ENCODE peak calls at places on chromosome 3, in ten cellular contexts. J, I, W, U, E, F, S, Z, R and A are unnamed samples. For H3K9me3 and H3K36me3, the result is how much of the 10 kb centered on the place peaks cover.

GRCh38 chr3:52022323-52023100 is 26.8 kb upstream of the RPL29 start:
- DNase-seq in J (no peak), I (no peak), W (no peak), U (no peak), E (no peak), F (no peak), S (no peak), Z (no peak), R (peak), A (no peak)

GRCh38 chr3:129504471-129505100 is 23.9 kb upstream of the RHO start:
- DNase-seq in J (no peak), I (no peak), W (no peak), U (no peak), E (no peak), F (no peak), S (no peak), Z (no peak), R (no peak), A (no peak)

GRCh38 chr3:68943753-68944500 is 11.6 kb upstream of the TAFA4 start:
- DNase-seq in J (no peak), I (no peak), W (no peak), U (no peak), E (no peak), F (no peak), S (no peak), Z (no peak), R (no peak), A (peak)

GRCh38 chr3:100360757-100361496 is 26.4 kb downstream of the NIT2 start:
- DNase-seq in J (no peak), I (no peak), W (no peak), U (no peak), E (no peak), F (peak), S (no peak), Z (no peak), R (no peak), A (no peak)

GRCh38 chr3:175346573-175347356 is 487.6 kb downstream of the NAALADL2 start:
- DNase-seq in J (no peak), I (peak), W (no peak), U (no peak), E (peak), F (no peak), S (no peak), Z (peak), R (peak), A (no peak)

GRCh38 chr3:12308517-12308916 is 19.6 kb downstream of the PPARG start:
- DNase-seq in J (no peak), I (peak), W (no peak), U (no peak), E (peak), F (no peak), S (no peak), Z (peak), R (no peak), A (no peak)

GRCh38 chr3:189404036-189404435 is 227.2 kb upstream of the TP63 start:
- DNase-seq in J (no peak), I (no peak), W (no peak), U (no peak), E (no peak), F (no peak), S (no peak), Z (no peak), R (no peak), A (no peak)

GRCh38 chr3:46662771-46663551 is 30.5 kb downstream of the ALS2CL start:
- DNase-seq in J (no peak), I (peak), W (no peak), U (no peak), E (peak), F (no peak), S (no peak), Z (no peak), R (peak), A (no peak)

GRCh38 chr3:42055291-42055690 is 35.9 kb upstream of the TRAK1 start:
- DNase-seq in J (no peak), I (no peak), W (no peak), U (no peak), E (peak), F (no peak), S (no peak), Z (no peak), R (no peak), A (no peak)

GRCh38 chr3:14845180-14845579 is 26.4 kb downstream of the FGD5 start:
- DNase-seq in J (no peak), I (no peak), W (no peak), U (no peak), E (no peak), F (no peak), S (no peak), Z (no peak), R (no peak), A (no peak)

GRCh38 chr3:129608936-129609590 is 2.6 kb upstream of the PLXND1 start:
- DNase-seq in J (no peak), I (no peak), W (no peak), U (no peak), E (no peak), F (no peak), S (no peak), Z (no peak), R (no peak), A (no peak)

GRCh38 chr3:171317133-171317532 is 143.1 kb downstream of the TNIK start:
- DNase-seq in J (no peak), I (peak), W (no peak), U (no peak), E (peak), F (no peak), S (no peak), Z (no peak), R (no peak), A (no peak)

GRCh38 chr3:42336103-42336502 is 70.1 kb upstream of the CCK start:
- DNase-seq in J (no peak), I (no peak), W (no peak), U (no peak), E (no peak), F (no peak), S (no peak), Z (no peak), R (no peak), A (no peak)

GRCh38 chr3:29827756-29828155 is 546.9 kb downstream of the RBMS3 start:
- DNase-seq in J (no peak), I (no peak), W (no peak), U (no peak), E (peak), F (no peak), S (no peak), Z (no peak), R (no peak), A (no peak)

GRCh38 chr3:120369000-120369399 is 19.8 kb upstream of the LRRC58 start:
- DNase-seq in J (no peak), I (no peak), W (no peak), U (no peak), E (no peak), F (no peak), S (no peak), Z (no peak), R (no peak), A (no peak)

GRCh38 chr3:30188713-30189112 is 417.7 kb upstream of the TGFBR2 start:
- DNase-seq in J (no peak), I (peak), W (no peak), U (no peak), E (no peak), F (no peak), S (no peak), Z (no peak), R (peak), A (peak)

GRCh38 chr3:155078959-155079794 is 942 bp upstream of the MME start:
- DNase-seq in J (peak), I (no peak), W (no peak), U (peak), E (peak), F (peak), S (no peak), Z (no peak), R (no peak), A (peak)

GRCh38 chr3:155391583-155391982 is 98.1 kb upstream of the STRIT1 start:
- DNase-seq in J (no peak), I (peak), W (no peak), U (peak), E (peak), F (peak), S (no peak), Z (peak), R (peak), A (peak)

DNA sequence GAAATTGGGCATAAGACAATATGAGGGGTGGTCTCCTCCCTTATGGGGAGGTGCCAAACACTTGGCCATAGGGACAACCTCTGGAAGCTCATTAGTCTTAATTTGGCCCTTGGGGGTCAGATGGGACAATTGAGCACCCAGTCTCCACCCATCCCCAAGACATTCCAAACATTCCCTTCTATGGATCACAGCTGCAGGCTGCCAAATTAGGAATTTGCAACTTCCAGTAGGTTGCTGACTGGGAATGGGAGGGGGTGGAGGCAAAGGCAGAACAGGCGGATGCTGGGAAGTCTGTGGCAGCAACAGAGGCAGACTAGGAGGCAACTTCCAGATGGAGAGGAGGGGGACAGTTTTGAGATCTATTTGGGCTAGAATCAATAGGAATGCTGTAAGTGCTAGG is 1.4 kb upstream of the PDHB start:
- DNase-seq in J (no peak), I (no peak), W (no peak), U (peak), E (peak), F (peak), S (no peak), Z (no peak), R (no peak), A (peak)
- H3K4me3 ChIP-seq in J (no peak), I (no peak), W (no peak), U (no peak), E (no peak), F (no peak), S (no peak), Z (no peak), R (no peak), A (no peak)

DNA sequence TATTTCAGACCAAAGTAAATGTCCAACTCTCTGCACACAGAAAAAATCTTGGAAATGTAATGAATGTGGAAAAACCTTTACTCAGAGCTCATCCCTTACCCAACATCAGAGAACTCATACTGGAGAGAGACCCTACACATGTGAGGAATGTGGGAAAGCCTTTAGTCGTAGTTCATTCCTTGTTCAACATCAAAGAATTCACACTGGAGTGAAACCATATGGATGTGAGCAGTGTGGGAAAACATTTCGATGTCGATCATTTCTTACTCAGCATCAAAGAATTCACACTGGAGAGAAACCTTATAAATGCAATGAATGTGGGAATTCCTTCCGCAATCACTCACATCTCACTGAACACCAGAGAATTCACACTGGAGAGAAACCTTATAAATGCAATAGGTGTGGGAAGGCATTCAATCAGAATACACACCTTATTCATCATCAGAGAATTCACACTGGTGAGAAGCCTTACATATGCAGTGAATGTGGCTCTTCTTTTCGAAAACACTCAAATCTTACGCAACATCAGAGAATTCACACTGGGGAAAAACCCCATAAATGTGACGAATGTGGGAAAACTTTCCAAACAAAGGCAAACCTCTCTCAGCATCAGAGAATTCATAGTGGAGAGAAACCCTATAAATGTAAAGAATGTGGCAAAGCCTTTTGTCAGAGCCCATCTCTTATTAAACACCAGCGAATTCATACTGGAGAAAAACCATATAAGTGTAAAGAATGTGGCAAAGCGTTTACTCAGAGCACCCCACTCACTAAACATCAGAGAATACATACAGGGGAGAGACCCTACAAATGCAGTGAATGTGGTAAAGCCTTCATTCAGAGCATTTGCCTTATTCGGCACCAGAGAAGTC is 8.0 kb upstream of the ZNF501 start:
- DNase-seq in J (no peak), I (no peak), W (no peak), U (no peak), E (peak), F (no peak), S (no peak), Z (no peak), R (no peak), A (no peak)
- H3K9me3 ChIP-seq in J (under half), I (under half), W (half or more), U (under half), E (under half), F (under half), S (under half), Z (under half), R (half or more), A (under half)

GRCh38 chr3:136261826-136262225 is 11.7 kb downstream of the PCCB start:
- DNase-seq in J (no peak), I (no peak), W (no peak), U (no peak), E (no peak), F (no peak), S (no peak), Z (no peak), R (no peak), A (no peak)

GRCh38 chr3:136258199-136258598 is 8.1 kb downstream of the PCCB start:
- DNase-seq in J (no peak), I (no peak), W (no peak), U (no peak), E (no peak), F (no peak), S (no peak), Z (no peak), R (no peak), A (no peak)

GRCh38 chr3:136266468-136266867 is 16.3 kb downstream of the PCCB start:
- DNase-seq in J (no peak), I (no peak), W (no peak), U (no peak), E (no peak), F (no peak), S (no peak), Z (no peak), R (no peak), A (no peak)

GRCh38 chr3:136263251-136263650 is 13.1 kb downstream of the PCCB start:
- DNase-seq in J (no peak), I (no peak), W (no peak), U (no peak), E (no peak), F (no peak), S (no peak), Z (no peak), R (no peak), A (no peak)

GRCh38 chr3:136262559-136262958 is 12.4 kb downstream of the PCCB start:
- DNase-seq in J (no peak), I (no peak), W (no peak), U (no peak), E (peak), F (no peak), S (no peak), Z (no peak), R (no peak), A (no peak)
- H3K36me3 ChIP-seq in J (half or more), I (under half), W (under half), U (half or more), E (under half), F (under half), S (under half), Z (under half), R (half or more), A (under half)

GRCh38 chr3:123696796-123697195 is 111.9 kb upstream of the HACD2 start:
- DNase-seq in J (no peak), I (no peak), W (no peak), U (no peak), E (peak), F (no peak), S (no peak), Z (no peak), R (no peak), A (no peak)
- H3K4me3 ChIP-seq in J (no peak), I (no peak), W (peak), U (no peak), E (no peak), F (no peak), S (no peak), Z (no peak), R (peak), A (no peak)

GRCh38 chr3:31592764-31593163 is 60.0 kb downstream of the STT3B start:
- DNase-seq in J (no peak), I (no peak), W (no peak), U (no peak), E (no peak), F (peak), S (no peak), Z (no peak), R (no peak), A (no peak)

GRCh38 chr3:31589228-31589627 is 56.5 kb downstream of the STT3B start:
- DNase-seq in J (no peak), I (no peak), W (no peak), U (no peak), E (no peak), F (no peak), S (no peak), Z (no peak), R (no peak), A (no peak)

GRCh38 chr3:31596176-31596575 is 63.5 kb downstream of the STT3B start:
- DNase-seq in J (no peak), I (no peak), W (no peak), U (no peak), E (no peak), F (no peak), S (no peak), Z (no peak), R (no peak), A (no peak)

DNA sequence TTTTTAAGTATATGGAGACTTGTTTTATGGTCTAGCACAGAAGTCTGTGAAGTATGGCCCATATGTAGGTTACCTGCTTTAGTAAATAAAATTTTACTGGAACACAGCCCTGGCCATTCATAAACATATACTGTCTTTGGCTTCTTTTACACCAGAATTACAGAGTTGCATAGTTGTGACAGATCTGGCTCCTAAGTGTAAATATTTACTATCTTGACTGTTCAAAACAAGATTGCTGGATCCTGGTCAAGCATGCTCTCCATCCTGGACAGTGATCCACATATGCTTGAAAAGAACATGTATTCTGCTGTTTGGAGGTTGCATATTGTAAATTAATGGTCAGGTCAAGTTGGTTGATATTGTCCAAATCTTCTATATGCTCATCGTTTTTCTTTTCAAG is 57.9 kb downstream of the STT3B start:
- DNase-seq in J (no peak), I (no peak), W (no peak), U (no peak), E (no peak), F (no peak), S (no peak), Z (no peak), R (no peak), A (no peak)
- H3K9me3 ChIP-seq in J (under half), I (under half), W (under half), U (under half), E (under half), F (under half), S (under half), Z (under half), R (under half), A (under half)